ENCODE peak calls at places on chromosomes 2 and 18, in five cellular contexts. X is stimulated activated CD8-positive, alpha-beta memory T cell treated with anti-CD3 and anti-CD28 coated beads, Interleukin-15, amount 100 ng/mL, for 1 hour; U is C1 segment of cervical spinal cord; L is sigmoid colon; B is WTC11. W is an unnamed sample.

GRCh38 chr18:78586596-78586995 is 393.0 kb upstream of the SALL3 start:
- DNase-seq in L (no peak), B (no peak), U (no peak), X (no peak), W (no peak)

GRCh38 chr2:159711562-159712193 is 628 bp upstream of the MARCHF7 start:
- DNase-seq in L (no peak), X (no peak), U (no peak), B (no peak), W (no peak)

GRCh38 chr18:71597219-71597618 is 946.9 kb downstream of the CBLN2 start:
- DNase-seq in L (no peak), X (no peak), U (no peak), B (no peak), W (no peak)

GRCh38 chr18:36583155-36583745 is 245.6 kb downstream of the TPGS2 start:
- DNase-seq in B (peak; percentile 72), X (no peak), U (no peak), L (no peak), W (no peak)

GRCh38 chr2:172425336-172425735 is 2.0 kb upstream of the ITGA6 start:
- DNase-seq in L (no peak), B (no peak), X (no peak), U (no peak), W (no peak)

GRCh38 chr18:10314111-10314510 is 140.3 kb upstream of the APCDD1 start:
- DNase-seq in X (no peak), L (no peak), B (no peak), U (no peak), W (no peak)

GRCh38 chr2:120596990-120597594 is 138.6 kb upstream of the GLI2 start:
- DNase-seq in X (no peak), L (peak; percentile 89), U (no peak), B (no peak), W (peak; percentile 78)

GRCh38 chr2:72919414-72920316 is 2.3 kb downstream of the EMX1 start:
- DNase-seq in B (peak; percentile 53), X (no peak), U (no peak), L (peak; percentile 3), W (no peak)

GRCh38 chr2:59389240-59389639 is 1148.1 kb upstream of the FANCL start:
- DNase-seq in X (no peak), L (no peak), U (no peak), B (no peak), W (no peak)

GRCh38 chr2:189982777-189983394 is 79.6 kb downstream of the MSTN start:
- DNase-seq in L (no peak), X (no peak), U (no peak), B (no peak), W (no peak)

GRCh38 chr18:78962098-78962497 is 17.5 kb upstream of the SALL3 start:
- DNase-seq in L (no peak), U (no peak), B (no peak), X (no peak), W (no peak)

GRCh38 chr2:521853-522530 is 155.2 kb downstream of the TMEM18 start:
- DNase-seq in B (no peak), U (no peak), L (no peak), X (no peak), W (no peak)

GRCh38 chr2:147649288-147649687 is 195.5 kb upstream of the ACVR2A start:
- DNase-seq in L (no peak), B (no peak), U (no peak), X (no peak), W (no peak)

W was measured in sciatic nerve.